ENCODE peak calls at places on chromosomes 1 and 21, in four cellular contexts. J is amniotic stem cell, U is NCI-H2029 treated with DMSO at 0.1 percent for 48 hours, V is aorta. K is an unnamed sample.

GRCh38 chr1:85387781-85388180 is 77.2 kb downstream of the DDAH1 start:
- DNase-seq in V (no peak), J (no peak), U (no peak), K (no peak)

GRCh38 chr1:214660900-214661299 is 57.9 kb downstream of the CENPF start:
- DNase-seq in J (no peak), V (no peak), U (no peak), K (no peak)

GRCh38 chr1:181206513-181206912 is 118.0 kb downstream of the IER5 start:
- DNase-seq in J (no peak), U (no peak), V (no peak), K (no peak)

GRCh38 chr1:171081994-171082295 is 8.8 kb upstream of the FMO3 start:
- DNase-seq in U (no peak), J (no peak), V (no peak), K (no peak)

GRCh38 chr21:36048357-36048756 is 12.0 kb downstream of the SETD4 start:
- DNase-seq in U (no peak), V (no peak), J (no peak), K (no peak)

GRCh38 chr1:24349891-24350290 is 30.7 kb downstream of the GRHL3 start:
- DNase-seq in J (no peak), V (no peak), U (no peak), K (no peak)

GRCh38 chr1:46551597-46552095 is at the start of gene KNCN:
- DNase-seq in U (no peak), J (no peak), V (peak; percentile 70), K (no peak)

GRCh38 chr1:83627045-83627444 is 371.9 kb downstream of the TTLL7 start:
- DNase-seq in J (no peak), U (no peak), V (no peak), K (no peak)

GRCh38 chr1:182484531-182485257 is 34.7 kb downstream of the RGSL1 start:
- DNase-seq in V (no peak), J (no peak), U (no peak), K (no peak)

GRCh38 chr1:182415789-182416188 is 15.3 kb upstream of the TEDDM1 start:
- DNase-seq in V (no peak), J (no peak), U (no peak), K (no peak)

GRCh38 chr1:24619376-24619775 is 23.7 kb upstream of the SRRM1 start:
- DNase-seq in J (no peak), V (no peak), U (no peak), K (no peak)

GRCh38 chr1:171841931-171842723 is 829 bp downstream of the DNM3 start:
- DNase-seq in V (peak; percentile 79), U (no peak), J (no peak), K (no peak)

GRCh38 chr1:248886237-248886895 is 19.7 kb upstream of the PGBD2 start:
- DNase-seq in J (no peak), V (no peak), U (no peak), K (no peak)

GRCh38 chr21:32113486-32113885 is 165.4 kb downstream of the MIS18A start:
- DNase-seq in V (no peak), U (no peak), J (no peak), K (no peak)

GRCh38 chr1:27049127-27049526 is 36.5 kb upstream of the TENT5B start:
- DNase-seq in V (no peak), J (no peak), U (no peak), K (no peak)

GRCh38 chr1:25447547-25447946 is 16.9 kb downstream of the MACO1 start:
- DNase-seq in V (no peak), U (no peak), J (no peak), K (no peak)

GRCh38 chr1:14516974-14517812 is 81.3 kb upstream of the KAZN start:
- DNase-seq in U (peak; percentile 13), V (no peak), J (peak; percentile 89), K (no peak)

GRCh38 chr1:914891-915280 is 8.8 kb upstream of the SAMD11 start:
- DNase-seq in V (peak; percentile 49), J (no peak), U (no peak), K (no peak)

GRCh38 chr1:67482733-67483482 is 52.7 kb upstream of the SERBP1 start:
- DNase-seq in U (peak; percentile 76), V (no peak), J (no peak), K (no peak)

GRCh38 chr1:227793948-227794812 is 21.3 kb upstream of the PRSS38 start:
- DNase-seq in J (peak; percentile 55), U (no peak), V (peak; percentile 93), K (no peak)

GRCh38 chr21:25929859-25930520 is 195.2 kb downstream of the GABPA start:
- DNase-seq in U (no peak), V (no peak), J (no peak), K (no peak)

GRCh38 chr21:37496972-37497371 is 130.4 kb downstream of the DYRK1A start:
- DNase-seq in U (no peak), J (no peak), V (no peak), K (no peak)

GRCh38 chr1:181647314-181648035 is 164.2 kb downstream of the CACNA1E start:
- DNase-seq in U (no peak), J (no peak), V (no peak), K (no peak)

GRCh38 chr1:36178479-36179219 is 22.7 kb downstream of the MAP7D1 start:
- DNase-seq in U (no peak), J (no peak), V (peak; percentile 73), K (no peak)

GRCh38 chr1:180488661-180489060 is 13.7 kb downstream of the ACBD6 start:
- DNase-seq in V (no peak), U (no peak), J (no peak), K (no peak)

GRCh38 chr1:89259283-89259971 is 13.2 kb downstream of the GBP5 start:
- DNase-seq in U (no peak), V (no peak), J (no peak), K (no peak)

GRCh38 chr21:34936299-34936698 is 112.8 kb downstream of the RUNX1 start:
- DNase-seq in U (no peak), V (no peak), J (no peak), K (no peak)

GRCh38 chr1:119795471-119795870 is 15.8 kb downstream of the REG4 start:
- DNase-seq in U (no peak), J (no peak), V (no peak), K (no peak)

GRCh38 chr1:36653850-36654249 is 171.1 kb upstream of the CSF3R start:
- DNase-seq in J (no peak), U (peak; percentile 98), V (peak; percentile 48), K (no peak)

GRCh38 chr1:45478129-45478802 is 12.7 kb downstream of the TESK2 start:
- DNase-seq in V (no peak), J (no peak), U (peak; percentile 64), K (no peak)

GRCh38 chr1:77820121-77820520 is 40.7 kb downstream of the MIGA1 start:
- DNase-seq in J (no peak), V (no peak), U (no peak), K (no peak)

GRCh38 chr21:27201197-27201596 is 234.3 kb upstream of the ADAMTS5 start:
- DNase-seq in J (no peak), V (no peak), U (no peak), K (no peak)

GRCh38 chr1:11623702-11624101 is 30.5 kb downstream of the FBXO2 start:
- DNase-seq in U (no peak), J (no peak), V (no peak), K (no peak)